ENCODE peak calls at places on chromosomes 12 and 14, in nine cellular contexts. Y, D, C, O, X, E, N, U and P are unnamed samples.

GRCh38 chr12:96035283-96036236 is at the start of gene LTA4H:
- DNase-seq in Y (peak), D (peak), C (peak), O (peak), X (peak), E (peak), N (peak), U (peak), P (peak)

GRCh38 chr12:131729254-131729955 is 18.5 kb downstream of the SFSWAP start:
- DNase-seq in Y (no peak), D (peak), C (no peak), O (no peak), X (no peak), E (no peak), N (no peak), U (no peak), P (no peak)

GRCh38 chr12:108516511-108517275 is 1.6 kb downstream of the FICD start:
- DNase-seq in Y (no peak), D (no peak), C (peak), O (peak), X (no peak), E (no peak), N (peak), U (no peak), P (peak)

GRCh38 chr14:106417224-106418049 is 891.1 kb downstream of the TMEM121 start:
- DNase-seq in Y (no peak), D (peak), C (peak), O (no peak), X (no peak), E (no peak), N (peak), U (peak), P (peak)

GRCh38 chr12:120474092-120474960 is 4.8 kb upstream of the SRSF9 start:
- DNase-seq in Y (peak), D (no peak), C (no peak), O (peak), X (peak), E (no peak), N (no peak), U (no peak), P (peak)

GRCh38 chr14:21106191-21106505 is 5.3 kb downstream of the TMEM253 start:
- DNase-seq in Y (no peak), D (no peak), C (no peak), O (no peak), X (no peak), E (no peak), N (no peak), U (no peak), P (no peak)

GRCh38 chr14:54686219-54686870 is 119.4 kb downstream of the SAMD4A start:
- DNase-seq in Y (no peak), D (no peak), C (peak), O (peak), X (no peak), E (no peak), N (no peak), U (no peak), P (no peak)

GRCh38 chr14:67622675-67623074 is 3.0 kb downstream of the ARG2 start:
- DNase-seq in Y (no peak), D (peak), C (no peak), O (peak), X (no peak), E (no peak), N (no peak), U (no peak), P (peak)

GRCh38 chr12:49017764-49018281 is 753 bp downstream of the PRKAG1 start:
- DNase-seq in Y (no peak), D (no peak), C (peak), O (peak), X (no peak), E (peak), N (no peak), U (no peak), P (no peak)

GRCh38 chr12:56020437-56021189 is at the start of gene IKZF4:
- DNase-seq in Y (no peak), D (peak), C (no peak), O (no peak), X (no peak), E (no peak), N (peak), U (peak), P (peak)
- H3K4me3 ChIP-seq in Y (peak), D (peak), C (no peak), O (no peak), X (no peak), E (no peak), N (no peak), U (peak), P (no peak)

DNA sequence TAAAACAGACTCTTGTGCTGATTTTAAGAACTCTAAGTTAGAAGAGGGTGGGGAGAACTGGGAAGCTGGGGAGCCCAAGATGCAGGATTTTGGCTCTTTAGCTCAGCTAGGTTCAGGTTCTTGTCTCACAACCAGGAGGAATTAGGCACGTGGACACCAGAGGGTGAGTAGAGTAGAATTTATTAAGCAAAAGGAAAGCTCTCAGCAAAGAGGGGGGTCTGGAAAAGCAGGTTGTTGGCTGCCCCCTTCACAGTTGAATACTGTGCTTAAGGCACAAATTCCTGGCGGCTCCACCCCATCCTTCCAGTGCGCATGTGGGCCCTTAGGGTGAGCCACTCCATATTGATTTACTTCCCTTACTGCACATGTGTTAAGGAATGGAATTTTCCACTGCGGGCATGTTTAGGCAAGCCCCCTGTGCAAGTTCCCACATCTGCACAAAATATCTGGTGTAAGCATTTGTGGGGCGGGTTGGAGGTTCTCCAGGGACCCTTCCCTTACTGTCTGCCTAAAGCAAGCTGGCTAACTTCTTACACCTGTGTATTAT is 142.0 kb downstream of the BICD1 start:
- DNase-seq in Y (no peak), D (no peak), C (no peak), O (no peak), X (no peak), E (no peak), N (no peak), U (no peak), P (no peak)
- H3K4me3 ChIP-seq in Y (no peak), D (no peak), C (no peak), O (no peak), X (no peak), E (no peak), N (no peak), U (no peak), P (no peak)

GRCh38 chr12:59808317-59808910 is 212.6 kb downstream of the SLC16A7 start:
- DNase-seq in Y (no peak), D (peak), C (peak), O (peak), X (peak), E (no peak), N (no peak), U (no peak), P (peak)

DNA sequence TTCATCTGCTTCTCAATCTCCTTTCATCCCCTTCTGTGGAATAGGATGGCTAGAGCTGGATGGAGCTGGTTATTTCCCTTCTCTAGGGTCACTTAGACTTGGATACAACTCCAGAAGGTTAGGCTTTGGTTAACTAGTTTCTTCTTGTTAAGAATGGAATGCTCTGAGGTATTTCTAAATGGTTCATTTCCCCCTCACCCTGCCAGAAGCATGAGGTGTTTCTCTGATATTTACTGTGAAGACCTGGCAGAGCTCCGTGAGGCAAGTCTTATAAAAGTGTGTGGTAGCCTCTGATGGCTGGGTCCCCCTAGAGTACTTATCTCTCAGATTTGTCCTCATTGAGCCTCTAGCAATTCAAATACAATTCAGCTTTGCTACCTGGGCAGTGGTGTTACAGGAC is 207.9 kb downstream of the SLC16A7 start:
- DNase-seq in Y (no peak), D (no peak), C (no peak), O (peak), X (no peak), E (no peak), N (no peak), U (no peak), P (peak)
- H3K4me3 ChIP-seq in Y (peak), D (no peak), C (peak), O (no peak), X (no peak), E (no peak), N (no peak), U (peak), P (no peak)

GRCh38 chr12:119448737-119449136 is 114.2 kb downstream of the CCDC60 start:
- DNase-seq in Y (no peak), D (no peak), C (no peak), O (peak), X (no peak), E (no peak), N (no peak), U (no peak), P (no peak)

GRCh38 chr12:119447618-119448017 is 113.1 kb downstream of the CCDC60 start:
- DNase-seq in Y (no peak), D (no peak), C (peak), O (no peak), X (no peak), E (no peak), N (no peak), U (no peak), P (no peak)

GRCh38 chr12:119440961-119441360 is 106.4 kb downstream of the CCDC60 start:
- DNase-seq in Y (no peak), D (no peak), C (no peak), O (no peak), X (no peak), E (no peak), N (no peak), U (no peak), P (no peak)

GRCh38 chr12:119446459-119446858 is 111.9 kb downstream of the CCDC60 start:
- DNase-seq in Y (no peak), D (no peak), C (no peak), O (peak), X (no peak), E (no peak), N (no peak), U (no peak), P (no peak)

DNA sequence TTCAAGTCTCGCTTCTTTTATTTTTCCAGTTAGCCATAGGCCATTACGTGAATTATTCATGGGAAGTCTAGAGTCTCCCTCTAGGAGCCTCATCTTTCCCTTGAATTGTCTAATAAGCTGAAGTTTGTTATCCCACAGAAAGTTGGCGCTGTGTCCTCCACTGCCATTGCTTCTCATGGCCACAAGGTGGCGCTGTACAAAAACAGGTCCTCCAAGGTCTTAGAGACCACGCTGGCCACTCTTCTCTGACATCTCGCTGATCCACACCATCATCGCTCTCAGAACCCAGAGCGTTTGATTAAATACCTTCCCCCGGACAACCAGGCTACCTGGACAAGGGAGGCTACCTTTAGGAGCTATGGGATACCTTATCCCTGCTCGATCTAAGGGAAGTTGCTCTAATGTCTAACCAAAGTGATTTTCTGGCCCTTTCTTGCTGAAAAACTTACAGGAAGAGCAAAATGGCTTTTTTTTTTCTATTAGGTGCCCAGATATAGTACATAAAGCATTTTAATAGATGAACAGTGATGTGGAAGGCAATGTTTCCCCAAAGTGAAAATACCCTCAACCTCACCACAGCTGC is 110.0 kb downstream of the CCDC60 start:
- DNase-seq in Y (no peak), D (peak), C (peak), O (peak), X (peak), E (no peak), N (peak), U (no peak), P (peak)
- H3K4me3 ChIP-seq in Y (no peak), D (no peak), C (no peak), O (no peak), X (no peak), E (no peak), N (no peak), U (no peak), P (no peak)

GRCh38 chr12:12999959-13000615 is at the start of gene HEBP1:
- DNase-seq in Y (peak), D (peak), C (peak), O (peak), X (peak), E (peak), N (peak), U (peak), P (peak)
- H3K4me3 ChIP-seq in Y (peak), D (peak), C (peak), O (peak), X (peak), E (peak), N (peak), U (peak), P (peak)